ENCODE peak calls at places on chromosomes 5 and 9, in eight cellular contexts. X, Y, O, E, Q, N, D and R are unnamed samples.

GRCh38 chr5:77486344-77486962 is 5.7 kb downstream of the WDR41 start:
- DNase-seq in E (no peak), D (no peak), Q (no peak), X (no peak), O (no peak), N (no peak), Y (no peak), R (no peak)

GRCh38 chr5:152556779-152557178 is 151.7 kb upstream of the NMUR2 start:
- DNase-seq in E (no peak), Q (no peak), Y (no peak), N (no peak), D (no peak), X (no peak), O (no peak), R (no peak)

GRCh38 chr5:177414481-177414880 is 5.1 kb upstream of the F12 start:
- DNase-seq in D (no peak), O (no peak), Q (no peak), E (no peak), Y (no peak), X (no peak), N (no peak), R (no peak)

GRCh38 chr5:56525117-56525516 is 290.2 kb upstream of the MAP3K1 start:
- DNase-seq in X (no peak), O (no peak), Y (no peak), E (no peak), D (no peak), Q (no peak), N (no peak), R (no peak)

GRCh38 chr5:141496038-141496437 is 7.2 kb downstream of the PCDHGC5 start:
- DNase-seq in N (no peak), Y (peak; percentile 37), D (no peak), E (peak; percentile 15), Q (no peak), X (no peak), O (no peak), R (no peak)

GRCh38 chr9:116663588-116663987 is 23.5 kb upstream of the TRIM32 start:
- DNase-seq in X (no peak), E (no peak), D (no peak), N (no peak), Q (no peak), Y (no peak), O (no peak), R (no peak)

GRCh38 chr9:78235296-78235770 is 542 bp upstream of the CEP78 start:
- DNase-seq in E (peak; percentile 17), X (no peak), Y (no peak), D (no peak), Q (no peak), O (no peak), N (no peak), R (no peak)

GRCh38 chr9:92642041-92642451 is 27.9 kb downstream of the IPPK start:
- DNase-seq in X (no peak), D (peak; percentile 68), O (no peak), N (no peak), E (no peak), Q (no peak), Y (peak; percentile 59), R (no peak)

GRCh38 chr5:38466444-38467189 is 89.8 kb downstream of the LIFR start:
- DNase-seq in Y (peak; percentile 88), X (no peak), Q (peak; percentile 85), O (peak; percentile 23), D (no peak), N (peak; percentile 63), E (no peak), R (peak; percentile 26)

DNA sequence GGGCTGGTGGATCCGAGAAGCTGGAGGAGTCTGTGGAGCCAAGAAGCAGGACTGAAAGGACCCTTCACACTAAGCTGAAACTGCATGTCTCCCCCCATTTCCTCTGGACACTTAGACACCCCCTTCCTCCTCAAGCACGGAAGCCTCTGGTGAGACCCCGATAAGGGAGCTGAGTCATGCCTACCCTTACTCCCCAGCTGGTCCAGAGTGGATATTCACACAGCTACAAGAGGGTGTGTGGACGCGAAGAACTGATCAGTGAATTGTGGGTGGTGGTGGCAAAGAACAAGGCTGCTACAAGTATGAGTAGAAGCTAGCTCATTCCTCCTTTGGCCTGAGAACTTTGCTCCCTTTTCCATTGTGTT is 4.3 kb downstream of the TLN1 start:
- DNase-seq in D (no peak), Y (no peak), X (no peak), E (peak; percentile 47), O (no peak), Q (peak; percentile 22), N (no peak), R (no peak)
- TF ChIP-seq POLR2A in D (no peak), Y (no peak), X (no peak), E (no peak), O (no peak), Q (no peak), N (no peak), R (no peak)

GRCh38 chr5:73605223-73606087 is 20.5 kb upstream of the ARHGEF28 start:
- DNase-seq in N (peak; percentile 84), Q (no peak), E (no peak), X (no peak), Y (no peak), O (no peak), D (no peak), R (peak; percentile 28)
- TF ChIP-seq POLR2A in N (no peak), Q (no peak), E (no peak), X (no peak), Y (no peak), O (no peak), D (no peak), R (no peak)

GRCh38 chr9:87725900-87726709 is at the start of gene CTSL:
- DNase-seq in N (peak; percentile 92), Y (peak; percentile 98), Q (peak; percentile 97), X (peak; percentile 59), D (peak; percentile 89), O (peak; percentile 53), E (peak; percentile 70), R (peak; percentile 89)
- TF ChIP-seq POLR2A in N (peak; percentile 99), Y (no peak), Q (peak; percentile 94), X (peak; percentile 86), D (no peak), O (no peak), E (no peak), R (peak; percentile 82)

GRCh38 chr5:1512541-1513291 is 11.0 kb downstream of the LPCAT1 start:
- DNase-seq in E (no peak), D (peak; percentile 75), X (no peak), Q (peak; percentile 10), N (no peak), Y (peak; percentile 58), O (peak; percentile 26), R (peak; percentile 16)
- TF ChIP-seq POLR2A in E (no peak), D (no peak), X (no peak), Q (no peak), N (no peak), Y (no peak), O (no peak), R (no peak)

DNA sequence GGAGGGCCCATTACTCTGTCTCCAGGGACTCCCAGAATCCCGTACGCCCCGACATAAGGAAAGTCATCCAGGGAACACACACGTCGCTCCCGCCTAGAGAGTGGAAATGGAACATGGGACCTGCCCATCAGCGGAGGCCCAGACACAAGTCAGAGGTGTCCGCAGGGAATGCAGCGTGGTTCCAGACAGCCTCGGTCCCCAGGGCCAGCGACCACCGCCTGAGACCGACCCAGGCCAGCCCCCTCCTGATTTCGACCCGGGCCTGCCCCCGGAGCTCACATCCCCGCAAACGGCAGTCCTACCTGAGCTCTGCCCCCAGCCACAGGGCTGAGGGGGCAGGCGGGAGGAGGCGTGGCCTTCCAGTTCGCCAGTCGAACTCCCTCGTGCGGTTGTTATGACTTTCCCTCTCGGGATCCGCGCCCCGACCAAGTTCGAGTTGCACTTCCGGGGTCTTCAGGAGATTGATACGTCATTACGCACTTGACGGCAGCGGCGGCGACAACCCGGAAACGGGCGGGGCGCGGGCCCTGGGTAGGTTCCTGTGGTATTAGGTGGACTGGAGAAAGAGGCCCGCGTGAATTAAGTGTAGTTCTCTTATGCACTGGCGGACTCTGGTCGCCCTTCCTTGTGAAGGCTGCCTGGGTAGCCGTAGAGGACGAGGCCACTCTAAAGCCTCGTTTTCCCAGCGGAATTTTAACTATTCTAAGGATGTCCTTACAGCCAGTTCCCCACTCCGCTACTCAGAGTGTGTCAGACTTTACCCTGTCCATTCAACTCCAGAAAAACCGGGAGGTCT is 370.0 kb upstream of the POU5F2 start:
- DNase-seq in E (peak; percentile 96), D (peak; percentile 98), N (peak; percentile 98), O (peak; percentile 95), X (peak; percentile 95), Y (peak; percentile 97), Q (peak; percentile 96), R (peak; percentile 96)
- TF ChIP-seq POLR2A in E (peak; percentile 77), D (no peak), N (peak; percentile 43), O (peak; percentile 50), X (peak; percentile 44), Y (peak; percentile 55), Q (peak; percentile 70), R (peak; percentile 72)

GRCh38 chr9:136454026-136454796 is 14.6 kb upstream of the INPP5E start:
- DNase-seq in E (no peak), O (no peak), Y (no peak), X (no peak), D (no peak), Q (no peak), N (no peak), R (no peak)
- TF ChIP-seq POLR2A in E (no peak), O (no peak), Y (no peak), X (no peak), D (no peak), Q (no peak), N (no peak), R (no peak)